ENCODE peak calls at places on chromosomes 11 and 22, in seven cellular contexts. G, N, J, Q, V, D and R are unnamed samples. For H3K4me1 and H3K27me3, the result is how much of the 10 kb centered on the place peaks cover.

GRCh38 chr11:120208777-120209176 is 2.1 kb upstream of the OAF start:
- DNase-seq in D (peak), N (no peak), Q (no peak), J (no peak), V (no peak), G (no peak), R (no peak)

GRCh38 chr22:23856721-23857605 is 712 bp upstream of the SLC2A11 start:
- DNase-seq in Q (no peak), J (peak), D (peak), G (no peak), V (no peak), N (no peak), R (no peak)

GRCh38 chr11:7688238-7688826 is 15.0 kb upstream of the CYB5R2 start:
- DNase-seq in D (peak), Q (no peak), G (peak), N (peak), J (no peak), V (no peak), R (no peak)

GRCh38 chr11:66632952-66633351 is 5.6 kb upstream of the RBM4 start:
- DNase-seq in V (no peak), G (no peak), D (no peak), N (no peak), J (no peak), Q (no peak), R (no peak)

GRCh38 chr22:17777005-17777716 is 2.9 kb upstream of the BID start:
- DNase-seq in D (no peak), G (no peak), J (peak), Q (no peak), N (peak), V (peak), R (peak)

GRCh38 chr11:43936081-43936480 is 6.4 kb upstream of the C11orf96 start:
- DNase-seq in N (no peak), J (no peak), V (no peak), Q (peak), G (no peak), D (no peak), R (no peak)

GRCh38 chr11:122168218-122168617 is 52.2 kb upstream of the BLID start:
- DNase-seq in N (no peak), J (no peak), D (no peak), V (no peak), G (no peak), Q (no peak), R (no peak)

GRCh38 chr11:44570411-44571155 is 5.1 kb downstream of the CD82 start:
- DNase-seq in D (no peak), J (no peak), N (no peak), V (no peak), Q (no peak), G (no peak), R (no peak)

GRCh38 chr22:32684148-32684821 is 117.2 kb upstream of the TIMP3 start:
- DNase-seq in G (no peak), J (no peak), D (peak), Q (no peak), V (no peak), N (no peak), R (no peak)

GRCh38 chr11:2399488-2400068 is 972 bp upstream of the TSSC4 start:
- DNase-seq in N (no peak), D (no peak), G (no peak), Q (no peak), V (no peak), J (no peak), R (no peak)

GRCh38 chr11:69044111-69045013 is 4.4 kb upstream of the TPCN2 start:
- DNase-seq in J (peak), N (no peak), Q (peak), G (peak), V (no peak), D (peak), R (no peak)

GRCh38 chr22:22061085-22062077 is 78.8 kb upstream of the TOP3B start:
- DNase-seq in Q (no peak), D (peak), G (peak), V (no peak), J (no peak), N (no peak), R (no peak)

GRCh38 chr11:42631223-42631843 is 680.5 kb upstream of the API5 start:
- DNase-seq in J (no peak), V (no peak), G (no peak), D (no peak), Q (no peak), N (no peak), R (no peak)

GRCh38 chr22:47290706-47291430 is 528.4 kb downstream of the TBC1D22A start:
- DNase-seq in J (no peak), N (no peak), G (no peak), Q (peak), D (no peak), V (no peak), R (no peak)

GRCh38 chr11:133952199-133953190 is 4.3 kb downstream of the IGSF9B start:
- DNase-seq in J (no peak), N (no peak), Q (no peak), G (no peak), D (no peak), V (no peak), R (no peak)

GRCh38 chr11:26027887-26028286 is 304.0 kb upstream of the ANO3 start:
- DNase-seq in G (no peak), V (no peak), D (no peak), Q (no peak), J (no peak), N (no peak), R (no peak)

GRCh38 chr11:121070951-121071350 is 30.1 kb upstream of the TECTA start:
- DNase-seq in G (no peak), D (peak), N (no peak), J (no peak), V (no peak), Q (no peak), R (no peak)

GRCh38 chr22:17087176-17088131 is 2.7 kb downstream of the IL17RA start:
- DNase-seq in J (peak), N (peak), Q (peak), V (peak), G (no peak), D (peak), R (peak)

GRCh38 chr11:128731041-128731663 is 37.3 kb downstream of the FLI1 start:
- DNase-seq in Q (no peak), D (no peak), G (no peak), V (peak), J (peak), N (peak), R (no peak)

GRCh38 chr11:44120169-44120568 is 24.7 kb downstream of the EXT2 start:
- DNase-seq in J (no peak), V (no peak), D (no peak), Q (peak), G (no peak), N (no peak), R (no peak)

GRCh38 chr22:39773976-39774539 is 119.5 kb downstream of the ENTHD1 start:
- DNase-seq in D (peak), G (no peak), V (no peak), Q (no peak), N (no peak), J (peak), R (no peak)

GRCh38 chr22:21845558-21846452 is 21.6 kb downstream of the MAPK1 start:
- DNase-seq in Q (no peak), J (no peak), G (no peak), N (no peak), V (no peak), D (no peak), R (no peak)

GRCh38 chr11:122665882-122666281 is 10.4 kb downstream of the UBASH3B start:
- DNase-seq in J (no peak), G (no peak), D (peak), Q (no peak), V (no peak), N (no peak), R (no peak)

GRCh38 chr22:30806391-30806861 is 111.8 kb downstream of the OSBP2 start:
- DNase-seq in D (peak), J (no peak), G (peak), V (no peak), N (no peak), Q (peak), R (no peak)

GRCh38 chr22:29116397-29117123 is 43.7 kb downstream of the KREMEN1 start:
- DNase-seq in D (peak), V (no peak), J (no peak), G (no peak), Q (peak), N (peak), R (no peak)

GRCh38 chr11:83611616-83612015 is 325.4 kb upstream of the CCDC90B start:
- DNase-seq in J (no peak), N (no peak), D (no peak), Q (no peak), G (no peak), V (no peak), R (no peak)

GRCh38 chr11:16977136-16978020 is 36.8 kb downstream of the PLEKHA7 start:
- DNase-seq in D (no peak), N (no peak), V (no peak), Q (no peak), G (no peak), J (no peak), R (no peak)

GRCh38 chr11:102361100-102362021 is 14.3 kb downstream of the BIRC2 start:
- DNase-seq in J (peak), N (peak), Q (no peak), D (peak), G (no peak), V (peak), R (peak)

GRCh38 chr11:8728566-8728965 is 46.0 kb downstream of the RPL27A start:
- DNase-seq in N (no peak), D (peak), J (no peak), V (no peak), G (no peak), Q (no peak), R (no peak)

GRCh38 chr22:23029521-23030228 is 40.6 kb upstream of the GNAZ start:
- DNase-seq in N (no peak), Q (no peak), V (no peak), J (no peak), G (no peak), D (no peak), R (no peak)

GRCh38 chr22:27885977-27886842 is 32.8 kb downstream of the PITPNB start:
- DNase-seq in Q (no peak), G (peak), D (peak), V (peak), J (peak), N (peak), R (peak)

GRCh38 chr11:31974737-31975136 is 116.1 kb upstream of the RCN1 start:
- DNase-seq in J (no peak), Q (no peak), G (peak), N (no peak), D (peak), V (no peak), R (no peak)

GRCh38 chr11:19903620-19904069 is 191.0 kb downstream of the NAV2 start:
- DNase-seq in D (peak), Q (peak), N (peak), G (peak), V (peak), J (peak), R (peak)

GRCh38 chr11:61095022-61095421 is 7.3 kb upstream of the CD5 start:
- DNase-seq in J (peak), N (no peak), G (no peak), Q (no peak), V (no peak), D (no peak), R (no peak)

GRCh38 chr11:29534831-29535230 is 482.0 kb downstream of the KCNA4 start:
- DNase-seq in V (no peak), G (no peak), J (no peak), Q (no peak), D (no peak), N (no peak), R (no peak)

GRCh38 chr11:43712676-43713075 is 32.1 kb downstream of the HSD17B12 start:
- DNase-seq in N (no peak), D (peak), G (no peak), V (no peak), J (no peak), Q (no peak), R (no peak)

DNA sequence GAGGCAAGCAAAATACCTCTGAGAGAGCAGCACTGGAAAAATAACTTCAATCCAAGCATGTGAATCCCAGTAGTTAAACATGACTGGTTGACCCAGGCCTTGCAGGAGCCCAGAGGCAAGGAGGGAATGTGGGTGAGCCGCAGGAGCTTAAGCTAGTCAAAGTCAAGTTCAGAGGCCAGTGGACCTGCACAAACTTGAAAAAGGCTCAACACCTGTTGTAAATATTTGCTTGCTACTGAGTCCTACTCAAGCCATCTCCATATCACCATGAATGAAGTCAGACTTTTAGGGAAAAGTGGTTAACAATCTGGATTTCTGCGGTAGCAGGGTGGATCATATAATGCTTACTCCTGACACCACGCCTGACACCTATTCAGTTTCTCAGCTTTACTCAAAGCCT is 4.8 kb upstream of the CAT start:
- DNase-seq in J (no peak), V (no peak), N (no peak), D (no peak), Q (no peak), G (no peak), R (no peak)
- H3K27ac ChIP-seq in J (no peak), V (no peak), N (no peak), D (no peak), Q (no peak), G (no peak), R (no peak)

DNA sequence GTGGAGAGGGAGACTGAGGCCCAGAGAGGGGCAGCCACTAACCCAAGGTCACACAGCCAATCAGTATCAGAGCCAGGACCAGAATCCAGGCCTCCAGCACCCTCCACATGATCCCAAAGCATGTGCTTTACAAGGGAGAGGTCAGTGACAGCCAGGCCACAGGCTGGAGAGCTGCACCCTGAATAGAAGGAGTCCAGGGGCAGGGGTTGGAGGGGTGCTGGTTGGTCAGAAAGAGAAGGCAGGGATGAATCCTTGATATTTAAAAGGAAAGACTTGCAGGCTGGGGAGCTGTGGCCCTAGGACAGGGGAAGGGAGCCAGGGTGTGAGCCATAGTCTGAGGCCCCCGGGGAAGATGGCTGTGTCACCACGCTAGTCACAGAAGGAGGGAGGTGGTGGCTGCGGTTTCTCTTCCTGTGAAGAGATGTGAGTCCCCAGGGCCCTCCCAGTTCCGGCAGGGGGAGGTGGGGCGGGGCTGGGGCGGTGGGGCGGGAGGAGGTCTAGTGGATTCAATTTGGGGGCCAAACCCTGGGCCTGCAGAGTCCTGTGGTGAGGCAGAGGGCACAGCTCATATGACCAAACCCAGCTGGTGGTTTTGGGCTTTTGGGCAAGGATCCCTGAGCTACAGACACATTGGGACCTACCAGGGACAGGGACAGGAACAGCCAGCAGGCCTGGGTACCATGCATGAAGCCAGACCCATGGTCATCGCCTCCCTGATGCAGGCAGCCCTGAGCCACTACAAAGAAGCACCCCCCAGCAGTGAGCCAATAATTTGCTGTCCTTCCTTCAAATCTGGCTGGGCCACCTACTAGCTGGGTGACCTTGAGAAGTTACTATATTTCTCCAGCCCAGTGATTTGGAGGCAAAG is 14.0 kb downstream of the RAC2 start:
- DNase-seq in J (peak), G (peak), N (peak), Q (peak), V (peak), D (peak), R (peak)
- H3K4me1 ChIP-seq in J (under half), G (under half), N (half or more), Q (under half), V (half or more), D (under half), R (half or more)

GRCh38 chr11:34359548-34359891 is 1.7 kb upstream of the ABTB2 start:
- DNase-seq in N (no peak), D (no peak), G (peak), V (no peak), J (no peak), Q (no peak), R (no peak)

GRCh38 chr11:34358666-34359547 is 1.1 kb upstream of the ABTB2 start:
- DNase-seq in J (peak), D (peak), N (peak), G (peak), V (peak), Q (peak), R (peak)

GRCh38 chr11:34357646-34358257 is at the start of gene ABTB2:
- DNase-seq in J (peak), V (peak), D (peak), Q (peak), N (peak), G (peak), R (peak)

GRCh38 chr11:34358258-34358665 is 452 bp upstream of the ABTB2 start:
- DNase-seq in G (peak), J (peak), V (no peak), D (peak), N (no peak), Q (peak), R (no peak)

DNA sequence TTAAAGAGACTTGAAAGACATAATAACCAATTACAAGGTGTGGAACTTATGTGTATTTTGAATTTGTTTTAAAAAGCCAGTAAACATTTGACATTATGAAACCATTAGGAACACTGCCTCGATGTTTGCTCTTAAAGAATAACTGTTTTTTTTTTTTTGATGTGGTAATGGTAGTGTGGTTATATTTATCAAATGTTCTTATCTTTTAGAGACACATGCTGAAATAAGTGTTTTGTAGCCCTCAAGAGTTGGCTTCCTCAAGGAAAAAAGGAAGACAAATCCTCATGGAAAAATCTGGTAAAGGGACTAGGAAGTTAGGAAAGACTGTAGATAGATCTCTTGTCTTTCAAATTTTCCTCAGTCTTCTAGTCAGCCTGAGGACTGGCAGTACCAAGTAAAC is 2.2 kb upstream of the ABTB2 start:
- DNase-seq in D (no peak), V (no peak), J (no peak), G (no peak), Q (no peak), N (no peak), R (no peak)
- H3K27me3 ChIP-seq in D (under half), V (under half), J (under half), G (under half), Q (under half), N (under half), R (under half)

GRCh38 chr11:62400281-62400680 is 18.6 kb upstream of the SCGB1A1 start:
- DNase-seq in N (no peak), D (no peak), G (no peak), J (no peak), V (no peak), Q (no peak), R (no peak)

GRCh38 chr11:62401356-62401755 is 17.5 kb upstream of the SCGB1A1 start:
- DNase-seq in D (no peak), G (no peak), Q (no peak), J (no peak), V (no peak), N (no peak), R (no peak)

GRCh38 chr11:62401781-62402180 is 17.1 kb upstream of the SCGB1A1 start:
- DNase-seq in Q (no peak), V (no peak), N (no peak), J (no peak), D (no peak), G (no peak), R (no peak)

GRCh38 chr11:62399868-62400245 is 19.0 kb upstream of the SCGB1A1 start:
- DNase-seq in V (no peak), G (no peak), D (no peak), Q (no peak), N (no peak), J (no peak), R (no peak)

DNA sequence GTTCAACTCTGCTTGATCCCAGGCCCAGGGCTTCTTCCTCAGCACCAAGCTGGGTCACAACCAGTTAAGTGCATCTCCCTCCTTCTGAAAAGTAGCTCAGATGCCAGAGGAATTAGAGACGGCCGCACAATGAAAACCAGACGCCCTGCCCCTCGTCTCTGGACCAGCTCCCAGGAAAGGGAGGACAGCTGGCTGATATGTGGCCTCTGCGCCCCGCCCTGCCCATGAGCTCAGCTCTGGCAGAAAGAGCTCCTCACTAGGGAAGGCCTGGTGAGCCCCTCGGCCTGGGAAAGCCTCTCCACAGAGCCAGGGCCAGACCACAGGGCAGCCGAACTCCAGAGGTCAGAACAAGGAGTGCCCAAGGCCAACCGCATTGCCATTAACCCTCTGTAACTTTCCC is 18.1 kb upstream of the SCGB1A1 start:
- DNase-seq in Q (no peak), G (no peak), N (no peak), J (no peak), D (peak), V (no peak), R (no peak)
- H3K27ac ChIP-seq in Q (no peak), G (no peak), N (no peak), J (peak), D (peak), V (peak), R (no peak)

GRCh38 chr11:86800956-86801264 is 568 bp downstream of the PRSS23 start:
- DNase-seq in N (no peak), G (no peak), Q (no peak), J (no peak), D (no peak), V (no peak), R (no peak)
- H3K4me1 ChIP-seq in N (under half), G (under half), Q (half or more), J (under half), D (under half), V (under half), R (under half)

DNA sequence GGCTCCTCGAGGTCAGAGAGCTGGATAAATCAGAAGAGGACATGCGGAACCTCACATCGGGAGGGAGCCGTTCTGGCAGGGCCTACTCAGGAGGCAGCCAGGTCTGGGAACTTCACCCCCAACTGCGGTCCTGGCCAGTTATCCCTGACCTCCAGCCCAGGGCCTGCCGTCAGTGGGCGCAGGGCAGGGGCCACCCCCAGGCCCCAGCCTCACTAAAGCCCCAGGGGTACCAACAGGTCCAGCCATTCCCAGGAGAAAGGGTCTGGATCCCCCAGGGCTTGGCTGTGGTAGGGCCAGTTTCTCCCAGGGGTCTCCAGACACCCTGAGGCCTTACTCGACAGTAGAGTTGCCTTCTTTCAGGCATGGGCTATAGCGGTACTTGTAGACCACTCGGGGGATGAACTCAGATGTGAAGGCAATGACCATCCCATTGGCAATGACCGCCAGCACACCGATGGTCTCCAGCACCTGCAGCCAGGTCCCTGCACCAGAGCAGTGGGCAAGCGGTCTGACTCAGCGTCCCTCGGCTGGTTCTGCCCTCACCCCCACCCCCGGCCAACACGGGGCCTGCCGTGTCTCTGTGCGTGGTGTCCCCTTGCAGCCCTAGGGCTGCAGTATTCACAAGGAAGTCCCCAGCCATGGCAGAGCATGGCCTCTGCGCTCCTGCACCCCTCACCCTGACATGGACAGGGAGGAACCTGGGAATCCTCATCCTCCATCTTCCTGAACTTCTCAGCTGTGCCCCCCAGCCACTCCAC is 4.6 kb upstream of the SIGIRR start:
- DNase-seq in G (no peak), V (no peak), J (no peak), N (no peak), D (no peak), Q (no peak), R (no peak)
- H3K27me3 ChIP-seq in G (under half), V (under half), J (under half), N (under half), D (under half), Q (under half), R (under half)